ENCODE peak calls at places on chromosomes 13 and 19, in eight cellular contexts. R is adipocyte, L is ovary, M is Peyer's patch, A is mammary epithelial cell, G is upper lobe of right lung, W is stomach, Y is A549. N is an unnamed sample. For H3K4me1, the result is how much of the 10 kb centered on the place peaks cover.

GRCh38 chr19:8641908-8642547 is 11.6 kb downstream of the NFILZ start:
- DNase-seq in Y (peak), W (no peak), L (no peak), A (peak), R (peak), M (no peak), G (no peak), N (no peak)

GRCh38 chr19:50723069-50723468 is at the start of gene CLEC11A:
- DNase-seq in M (no peak), W (no peak), A (no peak), L (peak), G (no peak), Y (no peak), R (peak), N (peak)

GRCh38 chr19:12611361-12611699 is 610 bp downstream of the ZNF791 start:
- DNase-seq in W (peak), Y (peak), G (peak), A (peak), R (peak), M (peak), L (peak), N (peak)

GRCh38 chr19:29774126-29774525 is 37.7 kb upstream of the CCNE1 start:
- DNase-seq in L (no peak), Y (no peak), A (no peak), M (no peak), G (no peak), W (no peak), R (no peak), N (no peak)

GRCh38 chr19:41548954-41549688 is 26.8 kb upstream of the CEACAM21 start:
- DNase-seq in W (peak), L (no peak), R (no peak), G (no peak), A (no peak), M (no peak), Y (no peak), N (no peak)

GRCh38 chr19:7513809-7514642 is 1.9 kb upstream of the ZNF358 start:
- DNase-seq in Y (no peak), G (no peak), W (no peak), A (no peak), R (no peak), M (no peak), L (no peak), N (no peak)

GRCh38 chr13:77975358-77976042 is 56.9 kb upstream of the EDNRB start:
- DNase-seq in R (no peak), G (no peak), M (no peak), L (no peak), A (no peak), W (no peak), Y (no peak), N (no peak)

GRCh38 chr13:101346942-101347728 is 69.2 kb downstream of the NALCN start:
- DNase-seq in R (peak), L (no peak), Y (no peak), G (no peak), W (no peak), M (no peak), A (peak), N (no peak)

GRCh38 chr19:19562665-19563347 is 24.7 kb downstream of the CILP2 start:
- DNase-seq in Y (no peak), G (no peak), L (no peak), R (no peak), A (no peak), M (peak), W (no peak), N (no peak)

GRCh38 chr19:7928741-7929701 is 3.1 kb upstream of the CTXN1 start:
- DNase-seq in G (no peak), L (peak), W (no peak), A (peak), Y (peak), R (peak), M (no peak), N (peak)

GRCh38 chr19:37980419-37980975 is 73.5 kb downstream of the SIPA1L3 start:
- DNase-seq in W (no peak), A (no peak), M (peak), Y (no peak), R (no peak), G (peak), L (no peak), N (no peak)

GRCh38 chr19:48489608-48490216 is 20.5 kb downstream of the CYTH2 start:
- DNase-seq in Y (peak), R (peak), M (peak), W (peak), A (peak), G (peak), L (peak), N (peak)

GRCh38 chr19:41298327-41298964 is 11.5 kb upstream of the CCDC97 start:
- DNase-seq in A (peak), Y (no peak), L (no peak), G (peak), M (peak), R (peak), W (peak), N (peak)

GRCh38 chr19:35404879-35405622 is 34.2 kb downstream of the GPR42 start:
- DNase-seq in Y (peak), L (no peak), W (peak), R (peak), M (no peak), G (no peak), A (peak), N (peak)

GRCh38 chr19:6503407-6504201 is 1.5 kb upstream of the TUBB4A start:
- DNase-seq in R (no peak), W (no peak), G (no peak), Y (no peak), A (no peak), M (no peak), L (no peak), N (no peak)

GRCh38 chr13:85373322-85373721 is 425.9 kb downstream of the SLITRK6 start:
- DNase-seq in A (no peak), G (no peak), R (no peak), L (no peak), Y (no peak), M (no peak), W (no peak), N (no peak)

GRCh38 chr19:46748325-46749109 is 2.3 kb upstream of the STRN4 start:
- DNase-seq in M (peak), R (peak), L (peak), G (peak), A (no peak), Y (peak), W (peak), N (peak)

GRCh38 chr13:39527961-39528720 is 74.9 kb downstream of the LHFPL6 start:
- DNase-seq in W (no peak), R (peak), M (no peak), Y (peak), L (no peak), A (peak), G (no peak), N (peak)

GRCh38 chr19:799076-799881 is 2.0 kb downstream of the PTBP1 start:
- DNase-seq in G (no peak), A (peak), L (peak), M (no peak), Y (no peak), R (peak), W (no peak), N (no peak)

GRCh38 chr13:58085819-58086218 is 454.3 kb downstream of the PCDH17 start:
- DNase-seq in Y (no peak), R (no peak), W (no peak), L (no peak), A (no peak), G (no peak), M (no peak), N (no peak)

DNA sequence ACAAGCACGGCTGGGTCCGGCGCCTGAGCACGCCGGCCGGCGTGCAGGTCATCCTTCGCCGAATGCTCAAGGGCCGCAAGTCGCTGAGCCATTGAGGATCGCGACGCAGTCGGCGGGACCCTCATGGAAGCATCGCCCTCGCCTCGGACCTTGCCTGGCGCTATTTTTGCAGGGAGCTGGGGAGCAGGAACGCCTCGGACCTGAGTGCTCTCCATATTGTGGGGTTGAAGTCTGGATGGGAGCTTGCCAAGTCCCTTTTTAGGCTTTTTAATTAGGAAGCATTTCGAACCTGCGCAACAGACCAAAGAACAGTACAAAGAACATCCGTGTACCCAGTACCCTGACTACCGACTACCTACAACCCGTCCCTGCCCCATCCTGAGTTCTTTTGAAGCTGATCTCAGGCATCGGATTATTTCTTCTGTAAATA is 628 bp downstream of the MRPL34 start:
- DNase-seq in Y (no peak), L (no peak), A (no peak), G (no peak), R (no peak), M (no peak), W (no peak), N (no peak)
- H3K4me1 ChIP-seq in Y (under half), L (under half), A (under half), G (under half), R (under half), M (under half), W (under half), N (under half)

GRCh38 chr19:28426110-28426901 is 786.6 kb downstream of the UQCRFS1 start:
- DNase-seq in Y (no peak), A (no peak), R (no peak), W (no peak), M (no peak), G (no peak), L (no peak), N (no peak)
- H3K4me1 ChIP-seq in Y (under half), A (under half), R (under half), W (under half), M (under half), G (under half), L (under half), N (under half)

DNA sequence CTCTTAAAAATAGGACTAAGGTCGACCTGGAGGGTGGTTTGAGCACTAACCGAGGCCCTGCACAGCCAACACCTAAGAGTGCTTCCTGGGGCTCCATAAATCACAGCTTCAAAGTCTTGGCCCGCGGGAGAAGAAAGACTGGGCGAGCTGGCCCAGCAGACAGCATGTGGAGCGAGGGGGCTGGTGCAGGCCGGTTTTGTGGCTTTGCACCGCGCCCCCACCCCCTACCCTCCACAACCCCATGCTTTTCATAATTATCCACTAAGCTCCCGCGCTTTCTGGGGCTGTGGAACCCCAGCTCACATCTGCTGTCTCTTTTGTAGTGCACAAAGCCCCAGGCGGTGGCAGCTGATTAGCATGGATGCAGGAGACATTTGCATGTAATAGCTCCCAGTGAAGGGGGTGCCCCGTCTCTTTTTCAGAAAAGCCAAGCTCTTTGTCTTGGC is 17.1 kb downstream of the CARM1 start:
- DNase-seq in G (no peak), M (no peak), Y (no peak), L (no peak), A (no peak), W (no peak), R (no peak), N (peak)
- H3K4me1 ChIP-seq in G (under half), M (under half), Y (under half), L (under half), A (under half), W (under half), R (under half), N (under half)

DNA sequence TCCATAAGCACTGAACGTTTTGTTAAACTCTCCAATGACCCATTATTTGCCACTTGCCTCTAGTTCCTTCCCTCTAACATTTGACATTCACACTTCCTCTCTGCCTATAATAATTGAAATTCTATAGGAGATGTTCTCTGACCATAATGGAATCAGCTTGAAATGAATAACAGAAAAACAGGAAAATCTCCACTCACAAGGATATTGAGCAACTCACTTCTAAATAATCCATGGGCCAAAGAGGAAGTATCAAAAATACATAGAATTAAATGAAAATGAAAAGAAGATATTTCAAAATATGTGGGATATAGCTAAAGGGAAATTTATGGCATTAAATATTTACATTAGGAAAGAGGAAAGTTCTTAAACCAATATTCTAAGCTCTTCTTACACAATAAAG is 3.4 kb upstream of the FCGBP start:
- DNase-seq in M (no peak), L (no peak), Y (no peak), G (no peak), R (no peak), A (no peak), W (no peak), N (no peak)
- H3K4me1 ChIP-seq in M (under half), L (under half), Y (half or more), G (under half), R (under half), A (under half), W (under half), N (under half)

DNA sequence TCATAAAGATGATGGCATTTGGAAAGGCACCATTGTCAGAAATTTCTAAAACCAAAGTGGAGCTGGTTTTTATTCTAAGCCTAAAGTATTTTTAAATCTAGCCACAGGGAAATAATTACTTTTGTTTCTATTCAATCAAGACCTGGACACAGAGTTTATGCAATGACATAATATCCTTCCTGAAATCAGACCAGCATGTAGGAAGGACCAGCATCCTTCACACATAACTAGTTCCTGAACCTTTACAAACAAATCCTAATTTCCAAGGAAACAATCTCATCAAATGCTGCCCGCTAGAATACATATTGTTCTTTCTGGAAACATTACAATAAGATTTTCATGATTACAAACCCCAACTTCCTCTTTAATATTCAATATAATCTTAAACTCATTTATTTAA is 1.5 kb downstream of the STARD13 start:
- DNase-seq in A (no peak), Y (no peak), M (no peak), R (peak), W (no peak), L (no peak), G (no peak), N (no peak)
- H3K4me1 ChIP-seq in A (under half), Y (under half), M (under half), R (half or more), W (under half), L (under half), G (under half), N (under half)

GRCh38 chr19:3383121-3383722 is 16.8 kb downstream of the NFIC start:
- DNase-seq in R (no peak), L (peak), G (no peak), A (no peak), W (no peak), Y (no peak), M (no peak), N (no peak)
- H3K4me1 ChIP-seq in R (half or more), L (half or more), G (half or more), A (under half), W (half or more), Y (half or more), M (under half), N (under half)

GRCh38 chr19:23311551-23311950 is 61.4 kb upstream of the ZNF724 start:
- DNase-seq in G (no peak), W (no peak), L (no peak), M (no peak), A (no peak), R (no peak), Y (no peak), N (no peak)

GRCh38 chr19:23314505-23315241 is 64.5 kb upstream of the ZNF724 start:
- DNase-seq in M (no peak), A (no peak), L (no peak), G (no peak), R (no peak), W (no peak), Y (no peak), N (no peak)

GRCh38 chr19:23312515-23312914 is 62.3 kb upstream of the ZNF724 start:
- DNase-seq in R (no peak), G (no peak), A (peak), W (no peak), L (no peak), M (no peak), Y (no peak), N (no peak)

GRCh38 chr19:23310729-23311211 is 60.6 kb upstream of the ZNF724 start:
- DNase-seq in M (no peak), G (no peak), L (no peak), Y (no peak), W (no peak), A (peak), R (no peak), N (no peak)

DNA sequence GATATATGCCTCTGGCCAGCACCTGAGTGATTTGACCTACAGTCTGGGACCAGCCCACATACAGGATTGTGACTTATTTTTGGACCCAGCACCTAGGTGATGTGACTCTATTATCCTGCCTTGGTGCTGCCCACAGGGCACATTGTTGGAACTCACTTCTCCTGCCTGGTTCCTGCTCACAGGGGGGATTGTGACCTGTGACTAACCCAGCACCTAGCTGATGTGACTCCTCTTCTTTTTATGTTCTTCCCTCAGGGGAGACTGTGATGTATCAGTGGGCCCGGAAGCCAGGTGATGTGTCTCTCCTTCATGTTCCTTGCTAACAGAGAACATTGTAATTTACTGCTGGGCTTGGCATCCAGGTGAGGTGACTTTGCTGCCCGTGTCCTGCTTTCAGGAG is 63.0 kb upstream of the ZNF724 start:
- DNase-seq in Y (no peak), A (no peak), R (no peak), L (no peak), M (no peak), W (no peak), G (no peak), N (no peak)
- H3K4me1 ChIP-seq in Y (under half), A (under half), R (under half), L (under half), M (under half), W (under half), G (under half), N (under half)

GRCh38 chr13:99991013-99991805 is 9.6 kb downstream of the ZIC2 start:
- DNase-seq in Y (no peak), L (no peak), W (no peak), M (no peak), R (no peak), G (no peak), A (no peak), N (no peak)

GRCh38 chr13:99988469-99989375 is 7.1 kb downstream of the ZIC2 start:
- DNase-seq in A (no peak), W (no peak), Y (no peak), M (no peak), G (no peak), L (no peak), R (no peak), N (no peak)

GRCh38 chr13:99991806-99992242 is 10.2 kb downstream of the ZIC2 start:
- DNase-seq in R (no peak), L (no peak), Y (no peak), G (no peak), M (no peak), W (no peak), A (no peak), N (no peak)

GRCh38 chr13:99989376-99990044 is 7.9 kb downstream of the ZIC2 start:
- DNase-seq in Y (no peak), A (no peak), G (no peak), R (no peak), W (no peak), M (no peak), L (no peak), N (no peak)

GRCh38 chr13:99990045-99990977 is 8.7 kb downstream of the ZIC2 start:
- DNase-seq in G (no peak), R (no peak), Y (no peak), W (no peak), A (no peak), L (no peak), M (no peak), N (no peak)
- H3K4me1 ChIP-seq in G (under half), R (under half), Y (under half), W (under half), A (under half), L (under half), M (under half), N (under half)

GRCh38 chr13:71799320-71799719 is 67.7 kb downstream of the DACH1 start:
- DNase-seq in A (no peak), G (no peak), Y (no peak), L (no peak), M (no peak), R (no peak), W (no peak), N (no peak)
- H3K4me1 ChIP-seq in A (under half), G (under half), Y (under half), L (under half), M (under half), R (under half), W (under half), N (under half)

DNA sequence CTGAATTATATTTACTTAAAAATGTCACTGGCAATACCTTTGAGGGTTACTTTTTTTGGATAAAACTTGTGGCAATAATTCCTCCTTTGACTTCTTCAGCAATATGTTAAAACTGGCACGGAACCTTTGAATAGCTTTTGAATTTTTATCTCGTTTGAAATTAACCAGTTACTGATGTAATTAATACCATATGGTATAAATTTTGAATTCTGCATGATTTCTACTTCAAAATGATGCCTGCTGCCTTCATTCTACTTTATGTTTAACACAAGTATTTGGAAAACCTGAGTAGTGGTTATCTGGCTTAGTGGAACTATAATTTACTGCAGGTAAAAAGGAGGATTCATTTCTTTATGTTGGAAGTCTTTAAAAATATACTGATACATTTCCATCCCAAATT is 85.3 kb downstream of the LRCH1 start:
- DNase-seq in L (no peak), R (no peak), Y (no peak), M (no peak), G (no peak), W (no peak), A (no peak), N (no peak)
- H3K4me1 ChIP-seq in L (under half), R (under half), Y (under half), M (under half), G (under half), W (under half), A (under half), N (under half)